ENCODE peak calls at places on chromosome 11, in eight cellular contexts. One of them, this sample, is unnamed.

GRCh38 chr11:15967966-15968365 is 388.4 kb downstream of the SOX6 start:
- DNase-seq in fibroblast of lung: peak; percentile 58
- DNase-seq in aorta: no peak
- DNase-seq in right cardiac atrium: no peak
- DNase-seq in CD8-positive, alpha-beta T cell: no peak
- DNase-seq in kidney: no peak
- DNase-seq in hepatocyte: no peak
- DNase-seq in neuronal stem cell: no peak
- DNase-seq in this sample: no peak

GRCh38 chr11:128667873-128668272 is 26.0 kb upstream of the FLI1 start:
- DNase-seq in fibroblast of lung: no peak
- DNase-seq in aorta: no peak
- DNase-seq in right cardiac atrium: no peak
- DNase-seq in CD8-positive, alpha-beta T cell: no peak
- DNase-seq in kidney: no peak
- DNase-seq in hepatocyte: no peak
- DNase-seq in neuronal stem cell: no peak
- DNase-seq in this sample: no peak

GRCh38 chr11:34570584-34570983 is 50.3 kb upstream of the EHF start:
- DNase-seq in fibroblast of lung: peak; percentile 80
- DNase-seq in aorta: no peak
- DNase-seq in right cardiac atrium: no peak
- DNase-seq in CD8-positive, alpha-beta T cell: no peak
- DNase-seq in kidney: no peak
- DNase-seq in hepatocyte: no peak
- DNase-seq in neuronal stem cell: no peak
- DNase-seq in this sample: no peak

GRCh38 chr11:67656278-67656922 is 5.9 kb upstream of the ACY3 start:
- DNase-seq in fibroblast of lung: peak; percentile 33
- DNase-seq in aorta: no peak
- DNase-seq in right cardiac atrium: no peak
- DNase-seq in CD8-positive, alpha-beta T cell: no peak
- DNase-seq in kidney: no peak
- DNase-seq in hepatocyte: no peak
- DNase-seq in neuronal stem cell: no peak
- DNase-seq in this sample: no peak

GRCh38 chr11:77580712-77581337 is 8.9 kb upstream of the AQP11 start:
- DNase-seq in fibroblast of lung: peak; percentile 16
- DNase-seq in aorta: no peak
- DNase-seq in right cardiac atrium: no peak
- DNase-seq in CD8-positive, alpha-beta T cell: no peak
- DNase-seq in kidney: no peak
- DNase-seq in hepatocyte: no peak
- DNase-seq in neuronal stem cell: peak; percentile 48
- DNase-seq in this sample: no peak

GRCh38 chr11:128757886-128758612 is 64.2 kb downstream of the FLI1 start:
- DNase-seq in fibroblast of lung: no peak
- DNase-seq in aorta: no peak
- DNase-seq in right cardiac atrium: no peak
- DNase-seq in CD8-positive, alpha-beta T cell: no peak
- DNase-seq in kidney: no peak
- DNase-seq in hepatocyte: no peak
- DNase-seq in neuronal stem cell: no peak
- DNase-seq in this sample: no peak

GRCh38 chr11:35321532-35322320 is 97.6 kb downstream of the SLC1A2 start:
- DNase-seq in fibroblast of lung: peak; percentile 85
- DNase-seq in aorta: no peak
- DNase-seq in right cardiac atrium: no peak
- DNase-seq in CD8-positive, alpha-beta T cell: no peak
- DNase-seq in kidney: no peak
- DNase-seq in hepatocyte: no peak
- DNase-seq in neuronal stem cell: no peak
- DNase-seq in this sample: no peak

GRCh38 chr11:114171257-114172054 is 111.9 kb downstream of the ZBTB16 start:
- DNase-seq in fibroblast of lung: no peak
- DNase-seq in aorta: peak; percentile 84
- DNase-seq in right cardiac atrium: peak; percentile 98
- DNase-seq in CD8-positive, alpha-beta T cell: no peak
- DNase-seq in kidney: peak; percentile 99
- DNase-seq in hepatocyte: peak; percentile 69
- DNase-seq in neuronal stem cell: no peak
- DNase-seq in this sample: no peak

GRCh38 chr11:23490557-23491235 is 630.4 kb upstream of the CCDC179 start:
- DNase-seq in fibroblast of lung: no peak
- DNase-seq in aorta: no peak
- DNase-seq in right cardiac atrium: no peak
- DNase-seq in CD8-positive, alpha-beta T cell: no peak
- DNase-seq in kidney: no peak
- DNase-seq in hepatocyte: no peak
- DNase-seq in neuronal stem cell: no peak
- DNase-seq in this sample: no peak

GRCh38 chr11:134498326-134499139 is 86.5 kb upstream of the B3GAT1 start:
- DNase-seq in fibroblast of lung: no peak
- DNase-seq in aorta: no peak
- DNase-seq in right cardiac atrium: no peak
- DNase-seq in CD8-positive, alpha-beta T cell: no peak
- DNase-seq in kidney: peak; percentile 49
- DNase-seq in hepatocyte: no peak
- DNase-seq in neuronal stem cell: no peak
- DNase-seq in this sample: no peak

DNA sequence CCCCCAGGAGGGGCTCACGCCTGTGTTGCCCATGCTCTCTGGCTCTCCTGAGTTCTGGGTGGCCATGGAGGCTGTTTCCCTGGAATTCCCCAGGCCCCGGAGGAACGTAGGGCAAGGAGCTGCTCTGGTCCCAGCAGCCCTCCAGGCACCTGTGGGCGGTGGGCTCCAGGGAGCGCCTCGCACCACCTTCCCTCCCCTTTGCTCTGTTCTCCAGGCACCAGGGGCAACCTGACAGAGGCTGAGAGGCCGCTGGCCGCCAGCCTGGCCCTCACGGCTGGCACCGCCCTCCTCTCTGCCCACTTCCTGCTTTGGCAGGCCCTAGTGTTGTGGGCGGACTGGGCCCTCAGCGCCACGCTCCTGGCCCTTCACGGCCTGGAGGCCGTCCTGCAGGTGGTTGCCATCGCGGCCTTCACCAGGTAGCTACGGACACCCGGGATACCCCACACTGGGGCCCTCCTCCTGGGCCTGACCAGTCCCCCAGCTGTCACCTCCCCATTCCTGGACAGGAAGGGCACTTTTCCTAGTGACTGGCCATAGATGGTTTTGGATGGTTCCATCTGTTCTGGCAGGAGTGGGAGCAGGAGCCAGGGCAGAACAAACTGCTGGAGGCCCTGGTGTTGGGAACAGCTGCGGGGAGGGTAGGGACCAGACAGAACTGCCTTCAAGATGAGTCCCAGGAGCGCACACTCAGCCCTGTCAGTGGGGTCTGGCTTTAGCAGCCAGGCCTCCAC is 3.1 kb upstream of the EPS8L2 start:
- DNase-seq in fibroblast of lung: no peak
- DNase-seq in aorta: peak; percentile 83
- DNase-seq in right cardiac atrium: no peak
- DNase-seq in CD8-positive, alpha-beta T cell: no peak
- DNase-seq in kidney: peak; percentile 89
- DNase-seq in hepatocyte: no peak
- DNase-seq in neuronal stem cell: no peak
- DNase-seq in this sample: no peak
- H3K27ac ChIP-seq in fibroblast of lung: no peak overlapping the region
- H3K27ac ChIP-seq in aorta: peak overlapping the region; percentile 53
- H3K27ac ChIP-seq in right cardiac atrium: no peak overlapping the region
- H3K27ac ChIP-seq in CD8-positive, alpha-beta T cell: no peak overlapping the region
- H3K27ac ChIP-seq in kidney: peak overlapping the region; percentile 61
- H3K27ac ChIP-seq in hepatocyte: no peak overlapping the region
- H3K27ac ChIP-seq in neuronal stem cell: no peak overlapping the region
- H3K27ac ChIP-seq in this sample: no peak overlapping the region

DNA sequence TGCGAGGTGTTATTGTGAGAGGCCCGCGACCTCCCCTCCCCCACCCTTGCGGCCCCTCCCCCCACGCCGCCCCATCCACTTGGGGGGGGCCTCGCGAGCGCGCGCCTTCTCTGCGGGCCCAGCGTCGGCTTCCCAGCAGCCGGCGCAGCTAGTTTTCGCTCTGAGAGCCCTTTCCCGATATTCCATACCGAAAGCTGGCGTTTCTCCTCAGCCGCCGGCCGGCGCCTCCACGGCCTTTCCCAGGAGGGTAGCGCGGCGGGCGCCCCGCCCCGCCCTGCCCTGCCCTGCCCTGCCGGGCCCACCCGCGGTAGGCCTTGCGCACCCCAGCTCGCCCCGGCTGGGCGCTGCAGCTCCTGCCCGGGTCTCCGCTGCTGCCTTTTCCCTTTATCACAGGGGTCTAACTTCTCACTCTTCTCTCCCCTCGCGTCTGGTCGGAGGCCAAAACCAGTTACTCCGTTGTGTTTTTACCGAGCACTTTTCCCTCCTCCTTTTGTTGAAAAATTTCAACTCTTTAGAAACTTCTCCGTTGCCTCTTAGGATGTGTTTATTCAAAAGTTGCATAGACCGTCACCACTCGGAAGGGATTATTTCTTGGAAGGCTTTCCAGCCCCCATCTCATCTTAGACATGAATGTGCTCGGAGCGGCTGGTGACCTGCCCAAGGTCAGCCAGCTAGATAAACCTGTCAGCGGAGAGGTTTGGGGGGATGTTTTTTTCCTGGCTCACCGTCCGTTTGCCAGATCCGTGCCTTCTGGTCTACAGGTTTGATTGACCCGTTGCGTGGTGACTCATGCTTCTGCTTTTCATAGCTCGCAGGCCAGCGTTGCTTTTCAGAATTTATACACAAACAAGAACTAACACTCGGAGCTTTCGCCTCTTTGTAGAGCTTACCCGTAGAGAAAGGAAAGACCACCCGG is 648 bp downstream of the PAFAH1B2 start:
- DNase-seq in fibroblast of lung: peak; percentile 81
- DNase-seq in aorta: peak; percentile 73
- DNase-seq in right cardiac atrium: peak; percentile 86
- DNase-seq in CD8-positive, alpha-beta T cell: peak; percentile 31
- DNase-seq in kidney: no peak
- DNase-seq in hepatocyte: peak; percentile 79
- DNase-seq in neuronal stem cell: peak; percentile 3
- DNase-seq in this sample: no peak
- H3K27ac ChIP-seq in fibroblast of lung: peak overlapping the region; percentile 98
- H3K27ac ChIP-seq in aorta: peak overlapping the region; percentile 86
- H3K27ac ChIP-seq in right cardiac atrium: peak overlapping the region; percentile 89
- H3K27ac ChIP-seq in CD8-positive, alpha-beta T cell: peak overlapping the region; percentile 69
- H3K27ac ChIP-seq in kidney: peak overlapping the region; percentile 88
- H3K27ac ChIP-seq in hepatocyte: peak overlapping the region; percentile 95
- H3K27ac ChIP-seq in neuronal stem cell: peak overlapping the region; percentile 89
- H3K27ac ChIP-seq in this sample: peak overlapping the region; percentile 93

DNA sequence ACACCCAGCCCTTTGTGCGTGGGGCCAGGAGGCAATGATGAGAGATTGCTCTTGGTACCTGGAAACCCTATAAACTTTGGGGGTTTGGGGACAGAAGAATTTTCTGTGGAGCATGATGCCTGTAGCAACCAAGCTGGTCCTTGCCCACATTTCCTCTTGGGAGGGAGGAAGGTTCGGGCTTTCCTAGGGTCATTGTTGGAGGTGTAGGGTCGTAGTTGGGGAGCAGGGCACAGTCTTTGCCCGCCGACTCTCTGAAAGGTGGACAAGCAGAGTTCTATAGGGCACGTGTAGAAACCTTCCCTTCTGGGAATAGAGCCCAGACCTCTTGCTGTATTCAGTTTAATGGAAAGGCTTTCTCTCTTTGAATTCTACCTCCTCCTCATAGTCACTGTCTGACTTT is 1.4 kb downstream of the PRDM11 start:
- DNase-seq in fibroblast of lung: no peak
- DNase-seq in aorta: no peak
- DNase-seq in right cardiac atrium: no peak
- DNase-seq in CD8-positive, alpha-beta T cell: no peak
- DNase-seq in kidney: no peak
- DNase-seq in hepatocyte: no peak
- DNase-seq in neuronal stem cell: no peak
- DNase-seq in this sample: no peak
- H3K27ac ChIP-seq in fibroblast of lung: no peak overlapping the region
- H3K27ac ChIP-seq in aorta: no peak overlapping the region
- H3K27ac ChIP-seq in right cardiac atrium: peak overlapping the region; percentile 59
- H3K27ac ChIP-seq in CD8-positive, alpha-beta T cell: no peak overlapping the region
- H3K27ac ChIP-seq in kidney: peak overlapping the region; percentile 92
- H3K27ac ChIP-seq in hepatocyte: peak overlapping the region; percentile 99
- H3K27ac ChIP-seq in neuronal stem cell: no peak overlapping the region
- H3K27ac ChIP-seq in this sample: no peak overlapping the region

GRCh38 chr11:11057472-11057854 is 199.6 kb upstream of the ZBED5 start:
- DNase-seq in fibroblast of lung: peak; percentile 34
- DNase-seq in aorta: no peak
- DNase-seq in right cardiac atrium: no peak
- DNase-seq in CD8-positive, alpha-beta T cell: no peak
- DNase-seq in kidney: no peak
- DNase-seq in hepatocyte: no peak
- DNase-seq in neuronal stem cell: no peak
- DNase-seq in this sample: no peak

GRCh38 chr11:11056316-11056715 is 198.5 kb upstream of the ZBED5 start:
- DNase-seq in fibroblast of lung: no peak
- DNase-seq in aorta: no peak
- DNase-seq in right cardiac atrium: no peak
- DNase-seq in CD8-positive, alpha-beta T cell: no peak
- DNase-seq in kidney: no peak
- DNase-seq in hepatocyte: no peak
- DNase-seq in neuronal stem cell: no peak
- DNase-seq in this sample: no peak

DNA sequence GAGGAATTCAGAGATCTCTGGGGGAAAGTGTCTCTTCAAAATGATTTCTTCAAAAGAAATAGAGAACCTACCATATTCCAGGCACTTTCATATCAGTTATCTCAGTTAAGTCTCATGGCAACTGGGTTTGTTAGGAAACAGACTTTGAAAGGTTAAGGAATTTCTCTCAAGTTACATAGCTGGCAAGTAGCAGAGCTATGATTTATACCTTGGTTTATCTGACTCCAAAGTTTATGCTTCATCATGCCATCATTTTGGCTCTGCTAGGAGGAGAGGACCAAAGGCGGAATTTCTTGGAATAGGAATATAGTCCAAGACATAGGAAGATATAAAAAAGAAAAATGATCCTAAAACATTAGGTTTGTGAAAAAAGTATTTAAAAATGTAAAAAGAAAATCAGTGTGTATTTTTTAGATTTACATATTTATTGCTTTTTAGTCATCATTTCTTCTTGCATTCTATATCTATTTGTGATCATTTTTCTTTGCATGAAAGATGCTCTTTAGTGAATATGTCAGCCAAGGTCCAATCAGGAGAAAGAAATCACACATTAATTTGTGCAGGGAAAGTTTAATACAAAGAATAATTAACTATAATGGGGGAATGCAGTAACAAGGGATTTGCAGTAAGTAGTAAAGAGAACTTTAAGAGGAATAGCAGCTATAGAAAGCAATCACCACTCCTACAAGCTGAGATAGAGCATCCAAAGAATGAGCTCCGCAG is 199.1 kb upstream of the ZBED5 start:
- DNase-seq in fibroblast of lung: no peak
- DNase-seq in aorta: no peak
- DNase-seq in right cardiac atrium: no peak
- DNase-seq in CD8-positive, alpha-beta T cell: no peak
- DNase-seq in kidney: no peak
- DNase-seq in hepatocyte: no peak
- DNase-seq in neuronal stem cell: no peak
- DNase-seq in this sample: no peak
- H3K27ac ChIP-seq in fibroblast of lung: no peak overlapping the region
- H3K27ac ChIP-seq in aorta: no peak overlapping the region
- H3K27ac ChIP-seq in right cardiac atrium: no peak overlapping the region
- H3K27ac ChIP-seq in CD8-positive, alpha-beta T cell: no peak overlapping the region
- H3K27ac ChIP-seq in kidney: no peak overlapping the region
- H3K27ac ChIP-seq in hepatocyte: peak overlapping the region; percentile 29
- H3K27ac ChIP-seq in neuronal stem cell: no peak overlapping the region
- H3K27ac ChIP-seq in this sample: no peak overlapping the region

GRCh38 chr11:7578276-7578955 is 64.6 kb downstream of the PPFIBP2 start:
- DNase-seq in fibroblast of lung: no peak
- DNase-seq in aorta: no peak
- DNase-seq in right cardiac atrium: no peak
- DNase-seq in CD8-positive, alpha-beta T cell: no peak
- DNase-seq in kidney: no peak
- DNase-seq in hepatocyte: no peak
- DNase-seq in neuronal stem cell: no peak
- DNase-seq in this sample: no peak
- H3K27ac ChIP-seq in fibroblast of lung: peak overlapping the region; percentile 50
- H3K27ac ChIP-seq in aorta: peak overlapping the region; percentile 88
- H3K27ac ChIP-seq in right cardiac atrium: peak overlapping the region; percentile 59
- H3K27ac ChIP-seq in CD8-positive, alpha-beta T cell: no peak overlapping the region
- H3K27ac ChIP-seq in kidney: peak overlapping the region; percentile 7
- H3K27ac ChIP-seq in hepatocyte: peak overlapping the region; percentile 99
- H3K27ac ChIP-seq in neuronal stem cell: no peak overlapping the region
- H3K27ac ChIP-seq in this sample: peak overlapping the region; percentile 89

This sample was measured in caudate nucleus.